ENCODE peak calls at places on chromosomes 16 and 17, in eight cellular contexts. Y is GM12878, F is HCT116, M is Panc1, R is HepG2, Q is upper lobe of left lung, J is GM23338, O is K562. W is an unnamed sample.

GRCh38 chr17:882827-883585 is 96.6 kb downstream of the NXN start:
- ATAC-seq in R (peak), M (no peak), Q (peak), Y (no peak), O (no peak), F (peak), J (peak), W (peak)

GRCh38 chr16:3797904-3798811 is 80.8 kb upstream of the TRAP1 start:
- ATAC-seq in O (peak), M (no peak), J (peak), Q (no peak), Y (peak), R (no peak), F (no peak), W (no peak)

GRCh38 chr16:68590201-68590994 is 51.3 kb downstream of the ZFP90 start:
- ATAC-seq in R (peak), J (peak), M (peak), F (peak), Y (peak), O (peak), Q (peak), W (no peak)

GRCh38 chr17:10752696-10753095 is 22.9 kb upstream of the TMEM220 start:
- ATAC-seq in O (no peak), F (no peak), M (no peak), R (no peak), J (no peak), Y (no peak), Q (no peak), W (no peak)

GRCh38 chr16:59210955-59211541 is 476.9 kb upstream of the GOT2 start:
- ATAC-seq in R (peak), M (no peak), J (peak), F (no peak), Q (peak), O (no peak), Y (no peak), W (peak)

GRCh38 chr16:58155839-58156238 is 26.7 kb upstream of the CFAP20 start:
- ATAC-seq in M (no peak), J (no peak), F (no peak), O (no peak), Y (peak), R (no peak), Q (no peak), W (no peak)

GRCh38 chr16:81588326-81589081 is 143.9 kb downstream of the CMIP start:
- ATAC-seq in Q (no peak), J (no peak), Y (no peak), R (no peak), O (no peak), M (no peak), F (no peak), W (no peak)

GRCh38 chr17:66397486-66397885 is 95.1 kb downstream of the PRKCA start:
- ATAC-seq in R (no peak), M (no peak), J (no peak), F (no peak), Q (no peak), Y (peak), O (no peak), W (no peak)

GRCh38 chr16:27538508-27538907 is 11.2 kb downstream of the GTF3C1 start:
- ATAC-seq in Q (no peak), F (no peak), O (peak), R (no peak), Y (no peak), J (no peak), M (no peak), W (no peak)

GRCh38 chr17:55056530-55056929 is 88.0 kb downstream of the STXBP4 start:
- ATAC-seq in F (no peak), R (no peak), M (no peak), O (no peak), Q (no peak), J (no peak), Y (no peak), W (no peak)

GRCh38 chr17:2706911-2707510 is 4.6 kb downstream of the CLUH start:
- ATAC-seq in O (no peak), F (no peak), Q (no peak), J (no peak), R (no peak), M (no peak), Y (no peak), W (no peak)

GRCh38 chr17:77941004-77941403 is 17.5 kb upstream of the TNRC6C start:
- ATAC-seq in R (no peak), Q (no peak), M (no peak), F (no peak), Y (no peak), J (no peak), O (no peak), W (no peak)

GRCh38 chr16:24116989-24117388 is 139.1 kb upstream of the CACNG3 start:
- ATAC-seq in R (no peak), O (peak), Y (no peak), M (no peak), Q (no peak), J (no peak), F (no peak), W (no peak)

GRCh38 chr16:30377050-30377811 is 2.6 kb downstream of the MYL11 start:
- ATAC-seq in O (no peak), Q (no peak), M (no peak), Y (no peak), J (peak), F (no peak), R (no peak), W (no peak)

GRCh38 chr17:79562117-79562805 is 48.6 kb downstream of the RBFOX3 start:
- ATAC-seq in F (no peak), M (no peak), O (no peak), Q (no peak), R (no peak), J (peak), Y (no peak), W (no peak)

GRCh38 chr17:16371742-16372141 is 9.1 kb upstream of the UBB start:
- ATAC-seq in Y (no peak), R (no peak), O (no peak), Q (no peak), F (no peak), J (no peak), M (no peak), W (no peak)

GRCh38 chr16:84712801-84713775 is 13.3 kb downstream of the USP10 start:
- ATAC-seq in F (no peak), O (no peak), J (no peak), M (no peak), Q (no peak), R (peak), Y (no peak), W (no peak)

GRCh38 chr16:23670137-23670776 is 8.4 kb upstream of the PLK1 start:
- ATAC-seq in M (no peak), O (no peak), Q (no peak), J (no peak), Y (peak), F (no peak), R (no peak), W (no peak)

GRCh38 chr17:17774009-17774881 is 62.5 kb downstream of the SREBF1 start:
- ATAC-seq in Y (no peak), O (no peak), Q (peak), J (no peak), F (peak), M (peak), R (no peak), W (peak)

GRCh38 chr17:18905226-18905625 is 46.7 kb upstream of the SLC5A10 start:
- ATAC-seq in J (no peak), O (no peak), R (no peak), Q (no peak), F (no peak), Y (no peak), M (no peak), W (no peak)

GRCh38 chr17:39700148-39700987 is 504 bp downstream of the ERBB2 start:
- ATAC-seq in O (no peak), M (peak), R (peak), F (peak), J (peak), Q (peak), Y (no peak), W (peak)

GRCh38 chr17:35160354-35161201 is 13.0 kb downstream of the UNC45B start:
- ATAC-seq in M (no peak), J (no peak), O (no peak), F (no peak), Y (no peak), R (no peak), Q (no peak), W (no peak)

GRCh38 chr17:16872351-16872751 is 99.6 kb downstream of the TNFRSF13B start:
- ATAC-seq in Y (no peak), F (no peak), R (no peak), M (peak), J (no peak), O (no peak), Q (no peak), W (no peak)

GRCh38 chr17:652310-652709 is 62.3 kb downstream of the VPS53 start:
- ATAC-seq in R (no peak), Y (no peak), Q (no peak), M (no peak), J (no peak), F (no peak), O (no peak), W (peak)

GRCh38 chr17:55577687-55578086 is 66.4 kb upstream of the SMIM36 start:
- ATAC-seq in M (peak), O (peak), J (no peak), Q (peak), R (peak), Y (peak), F (no peak), W (no peak)

GRCh38 chr17:18117533-18117932 is 9.0 kb downstream of the MYO15A start:
- ATAC-seq in M (no peak), J (no peak), Y (no peak), R (peak), O (no peak), F (no peak), Q (no peak), W (no peak)

GRCh38 chr17:81929253-81930141 is 2.0 kb upstream of the MAFG start:
- ATAC-seq in Y (no peak), R (no peak), Q (no peak), F (no peak), J (no peak), M (no peak), O (no peak), W (no peak)

GRCh38 chr17:39164675-39165143 is 1.3 kb downstream of the ARL5C start:
- ATAC-seq in F (peak), Q (peak), R (peak), M (peak), J (peak), Y (peak), O (peak), W (peak)

DNA sequence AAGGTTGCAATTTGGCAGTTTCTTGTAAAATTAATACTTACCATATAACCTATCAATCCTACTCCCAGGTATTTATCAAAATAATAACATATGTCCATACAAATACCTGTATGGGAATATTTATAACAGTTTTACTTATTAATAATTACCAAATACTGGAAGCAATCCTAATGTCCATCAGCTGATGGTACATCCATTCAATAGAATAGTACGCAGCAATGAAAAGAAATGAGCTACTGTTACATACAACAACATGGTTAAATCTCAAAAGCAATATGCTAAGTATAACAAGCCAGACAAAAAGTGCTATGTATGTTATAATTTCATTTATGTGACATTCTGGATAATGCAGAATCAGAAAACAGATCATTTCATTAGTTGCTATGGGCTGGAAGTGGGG is 1.2 kb downstream of the HYDIN start:
- ATAC-seq in M (no peak), J (no peak), R (no peak), F (no peak), Y (no peak), Q (no peak), O (no peak), W (no peak)
- TF ChIP-seq POLR2AphosphoS5 in M (no peak), J (no peak), R (no peak), F (no peak), Y (no peak), Q (no peak), O (no peak), W (no peak)

DNA sequence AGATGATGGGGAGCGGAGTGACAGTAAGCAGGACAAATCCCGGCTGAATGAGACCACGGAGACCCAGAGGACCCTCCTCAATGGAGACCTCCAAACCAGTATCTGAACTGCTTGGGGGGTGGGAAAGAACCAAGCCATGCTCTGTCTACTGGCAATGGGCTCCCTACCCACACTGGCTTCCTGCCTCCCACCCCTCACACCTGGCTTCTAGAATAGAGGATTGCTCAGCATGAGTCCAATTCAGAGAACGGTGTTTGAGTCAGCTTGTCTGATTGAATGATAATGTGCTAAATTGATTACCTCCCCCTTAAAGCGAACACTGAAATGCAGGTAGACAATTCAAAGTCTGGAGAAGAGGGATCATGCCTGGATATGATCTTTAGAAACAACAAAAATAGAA is 5.5 kb downstream of the SSTR2 start:
- ATAC-seq in Q (no peak), R (no peak), F (no peak), J (no peak), Y (no peak), O (no peak), M (no peak), W (no peak)
- H3K4me3 ChIP-seq in Q (no peak), R (no peak), F (no peak), J (no peak), Y (no peak), O (no peak), M (no peak), W (no peak)

GRCh38 chr16:79601978-79602609 is 1.6 kb upstream of the MAF start:
- ATAC-seq in F (no peak), M (no peak), Y (peak), O (peak), Q (peak), R (peak), J (peak), W (no peak)

GRCh38 chr16:79599256-79599836 is 1.2 kb downstream of the MAF start:
- ATAC-seq in R (peak), Q (no peak), F (no peak), Y (no peak), O (no peak), M (peak), J (peak), W (peak)

GRCh38 chr16:79601092-79601977 is 798 bp upstream of the MAF start:
- ATAC-seq in Y (no peak), M (peak), J (peak), Q (peak), F (no peak), O (no peak), R (peak), W (peak)

GRCh38 chr16:79599837-79600635 is 501 bp downstream of the MAF start:
- ATAC-seq in Q (peak), J (peak), R (peak), O (peak), F (no peak), Y (no peak), M (peak), W (peak)

DNA sequence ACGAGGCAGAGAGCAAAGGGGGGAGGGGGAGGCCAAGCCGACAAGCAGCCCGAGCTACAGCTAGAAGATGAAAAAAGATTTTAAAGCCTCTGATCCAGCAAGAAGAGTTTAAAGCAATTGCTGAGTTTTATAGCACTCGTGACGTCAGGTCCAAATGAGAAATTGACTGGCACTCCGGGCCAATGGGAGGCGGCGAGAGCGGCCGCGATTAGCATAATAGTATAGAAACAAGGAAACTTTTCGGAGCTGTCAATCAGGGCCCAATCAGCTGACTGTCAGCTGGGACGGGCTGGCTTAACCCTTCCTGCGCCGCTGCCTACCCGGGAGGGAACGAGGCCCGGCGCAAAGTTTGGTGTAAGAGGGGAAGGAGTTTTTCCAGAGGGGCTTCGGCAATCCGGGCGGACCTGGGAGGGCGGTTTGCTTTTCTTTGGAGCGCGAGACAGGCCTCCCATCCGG is at the start of gene MAF:
- ATAC-seq in J (peak), Q (peak), Y (peak), R (peak), M (peak), O (peak), F (no peak), W (peak)
- TF ChIP-seq POLR2AphosphoS5 in J (no peak), Q (peak), Y (no peak), R (no peak), M (no peak), O (no peak), F (no peak), W (peak)

DNA sequence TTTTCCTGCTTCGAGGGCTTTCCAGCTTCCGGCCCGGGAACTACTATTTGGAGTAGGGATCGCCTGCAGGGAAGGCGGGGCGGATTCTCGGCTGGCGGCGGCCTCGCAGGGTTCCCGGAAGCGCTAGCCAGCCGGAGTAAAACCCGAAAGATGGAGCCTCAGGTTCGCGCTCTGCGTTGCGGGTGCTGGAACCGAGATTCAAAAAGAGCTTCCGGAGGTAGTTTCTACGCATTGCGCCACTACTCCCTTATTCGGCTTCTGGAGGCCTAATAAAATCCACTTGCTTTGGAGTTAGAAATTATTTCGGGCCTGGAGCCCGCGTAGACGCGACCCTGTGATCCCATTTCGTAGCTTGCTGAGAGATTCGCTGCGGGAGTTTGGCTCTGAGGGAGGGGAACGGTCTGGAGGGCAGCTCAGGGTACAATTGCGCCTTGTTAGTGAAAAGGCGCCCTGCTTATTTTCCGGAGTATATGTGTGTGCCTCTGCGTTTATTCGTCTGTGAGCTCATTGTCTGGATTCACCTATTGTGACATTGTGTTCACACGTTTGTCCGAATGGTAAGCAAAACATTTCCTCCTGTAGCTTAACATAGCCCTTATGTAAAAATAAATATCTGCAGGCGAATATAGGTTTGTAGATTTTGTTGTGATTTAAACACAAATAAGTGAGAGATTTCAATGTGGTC is 712 bp downstream of the PRAC2 start:
- ATAC-seq in R (no peak), Q (no peak), Y (peak), J (peak), F (no peak), M (no peak), O (no peak), W (no peak)
- H3K4me3 ChIP-seq in R (no peak), Q (no peak), Y (no peak), J (peak), F (no peak), M (no peak), O (no peak), W (no peak)

GRCh38 chr17:20996724-20997615 is 45.8 kb downstream of the USP22 start:
- ATAC-seq in M (peak), Y (no peak), F (no peak), O (no peak), J (peak), Q (no peak), R (peak), W (no peak)

GRCh38 chr17:20997711-20998570 is 44.9 kb downstream of the USP22 start:
- ATAC-seq in R (peak), M (peak), O (peak), F (peak), Q (no peak), J (peak), Y (no peak), W (no peak)

GRCh38 chr17:20999044-20999573 is 43.7 kb downstream of the USP22 start:
- ATAC-seq in Q (no peak), Y (no peak), R (no peak), O (peak), F (no peak), J (no peak), M (no peak), W (peak)

GRCh38 chr17:20999841-21000532 is 42.8 kb downstream of the USP22 start:
- ATAC-seq in J (no peak), Q (no peak), O (no peak), F (no peak), M (no peak), R (no peak), Y (no peak), W (no peak)

GRCh38 chr17:20998571-20999043 is 44.2 kb downstream of the USP22 start:
- ATAC-seq in O (peak), M (no peak), J (no peak), Q (no peak), F (peak), R (no peak), Y (no peak), W (no peak)
- TF ChIP-seq POLR2AphosphoS5 in O (no peak), M (no peak), J (no peak), Q (no peak), F (no peak), R (no peak), Y (no peak), W (no peak)

GRCh38 chr17:6940186-6940649 is 55.6 kb upstream of the ALOX12 start:
- ATAC-seq in O (peak), Q (no peak), Y (no peak), F (no peak), M (no peak), R (no peak), J (no peak), W (peak)
- H3K4me3 ChIP-seq in O (peak), Q (peak), Y (no peak), F (no peak), M (no peak), R (no peak), J (no peak), W (peak)

GRCh38 chr16:22189473-22190168 is 16.5 kb upstream of the EEF2K start:
- ATAC-seq in R (no peak), J (peak), F (peak), M (peak), Y (peak), Q (no peak), O (no peak), W (no peak)
- TF ChIP-seq POLR2AphosphoS5 in R (no peak), J (no peak), F (no peak), M (no peak), Y (peak), Q (no peak), O (no peak), W (no peak)

GRCh38 chr17:8173871-8174322 is 2.3 kb downstream of the TMEM107 start:
- ATAC-seq in Y (no peak), O (no peak), M (no peak), R (no peak), F (no peak), J (peak), Q (no peak), W (no peak)

GRCh38 chr17:8175795-8176196 is 384 bp downstream of the TMEM107 start:
- ATAC-seq in Y (peak), F (peak), Q (peak), O (peak), M (peak), J (peak), R (peak), W (peak)

GRCh38 chr17:8176197-8176940 is at the start of gene TMEM107:
- ATAC-seq in Q (peak), F (peak), R (peak), J (peak), O (peak), M (peak), Y (peak), W (peak)

GRCh38 chr17:8173056-8173870 is 2.9 kb downstream of the TMEM107 start:
- ATAC-seq in Q (peak), O (peak), F (peak), J (peak), M (peak), R (peak), Y (peak), W (peak)

GRCh38 chr17:8176998-8177731 is 985 bp upstream of the TMEM107 start:
- ATAC-seq in F (no peak), Q (no peak), Y (no peak), R (peak), O (no peak), M (no peak), J (no peak), W (no peak)
- H3K4me3 ChIP-seq in F (peak), Q (no peak), Y (peak), R (peak), O (peak), M (peak), J (peak), W (peak)